ENCODE peak calls at places on chromosome 3, in seven cellular contexts. T, E, R, K, W, M and Y are unnamed samples.

GRCh38 chr3:177883957-177884356 is 652.3 kb upstream of the KCNMB2 start:
- DNase-seq in T (no peak), E (no peak), R (no peak), K (no peak), W (no peak), M (no peak), Y (no peak)

GRCh38 chr3:111749171-111750170 is 109.6 kb upstream of the PHLDB2 start:
- DNase-seq in T (no peak), E (no peak), R (no peak), K (no peak), W (no peak), M (no peak), Y (no peak)

GRCh38 chr3:65901236-65901635 is 137.5 kb downstream of the MAGI1 start:
- DNase-seq in T (no peak), E (no peak), R (no peak), K (no peak), W (no peak), M (no peak), Y (no peak)

GRCh38 chr3:25473246-25473645 is 45.2 kb downstream of the RARB start:
- DNase-seq in T (no peak), E (no peak), R (no peak), K (no peak), W (no peak), M (no peak), Y (no peak)

GRCh38 chr3:7346364-7346763 is 485.4 kb downstream of the GRM7 start:
- DNase-seq in T (no peak), E (no peak), R (no peak), K (no peak), W (no peak), M (no peak), Y (no peak)

GRCh38 chr3:185365281-185366211 is 2.6 kb downstream of the MAP3K13 start:
- DNase-seq in T (no peak), E (no peak), R (no peak), K (no peak), W (no peak), M (no peak), Y (peak; percentile 59)

GRCh38 chr3:64190517-64191515 is 34.5 kb downstream of the PRICKLE2 start:
- DNase-seq in T (peak; percentile 17), E (no peak), R (no peak), K (peak; percentile 70), W (no peak), M (no peak), Y (no peak)

GRCh38 chr3:186493507-186493906 is 50.7 kb downstream of the CRYGS start:
- DNase-seq in T (no peak), E (no peak), R (no peak), K (no peak), W (no peak), M (no peak), Y (no peak)

GRCh38 chr3:186609247-186609868 is 3.5 kb upstream of the AHSG start:
- DNase-seq in T (no peak), E (no peak), R (no peak), K (no peak), W (no peak), M (no peak), Y (peak; percentile 41)

GRCh38 chr3:171342783-171343420 is 117.3 kb downstream of the TNIK start:
- DNase-seq in T (no peak), E (no peak), R (no peak), K (no peak), W (no peak), M (no peak), Y (no peak)

GRCh38 chr3:12990781-12991480 is 82.3 kb downstream of the IQSEC1 start:
- DNase-seq in T (no peak), E (no peak), R (no peak), K (no peak), W (no peak), M (no peak), Y (no peak)

GRCh38 chr3:141393151-141394076 is 25.1 kb downstream of the ZBTB38 start:
- DNase-seq in T (no peak), E (no peak), R (no peak), K (no peak), W (peak; percentile 69), M (no peak), Y (no peak)

GRCh38 chr3:64518496-64518895 is 169.3 kb downstream of the ADAMTS9 start:
- DNase-seq in T (no peak), E (no peak), R (no peak), K (no peak), W (no peak), M (no peak), Y (no peak)

GRCh38 chr3:111538687-111539086 is 3.3 kb upstream of the CD96 start:
- DNase-seq in T (no peak), E (no peak), R (no peak), K (no peak), W (no peak), M (no peak), Y (no peak)

GRCh38 chr3:110178965-110179364 is 841.6 kb upstream of the DPPA4 start:
- DNase-seq in T (no peak), E (no peak), R (no peak), K (no peak), W (no peak), M (no peak), Y (no peak)

GRCh38 chr3:8954938-8955763 is 8.1 kb downstream of the RAD18 start:
- DNase-seq in T (no peak), E (no peak), R (no peak), K (no peak), W (no peak), M (no peak), Y (no peak)

GRCh38 chr3:3005345-3005744 is 104.8 kb downstream of the IL5RA start:
- DNase-seq in T (no peak), E (no peak), R (no peak), K (no peak), W (no peak), M (no peak), Y (no peak)

GRCh38 chr3:109819786-109820185 is 482.4 kb upstream of the DPPA4 start:
- DNase-seq in T (no peak), E (no peak), R (no peak), K (no peak), W (no peak), M (no peak), Y (no peak)

GRCh38 chr3:60304103-60304502 is 947.1 kb downstream of the FHIT start:
- DNase-seq in T (no peak), E (no peak), R (no peak), K (no peak), W (no peak), M (no peak), Y (no peak)

GRCh38 chr3:162764672-162765071 is 1268.1 kb downstream of the OTOL1 start:
- DNase-seq in T (no peak), E (no peak), R (no peak), K (no peak), W (no peak), M (no peak), Y (no peak)

GRCh38 chr3:72255191-72255590 is 470.2 kb upstream of the PROK2 start:
- DNase-seq in T (no peak), E (no peak), R (no peak), K (no peak), W (no peak), M (no peak), Y (peak; percentile 48)

GRCh38 chr3:127469760-127470159 is 120.8 kb downstream of the TPRA1 start:
- DNase-seq in T (no peak), E (no peak), R (peak; percentile 15), K (no peak), W (no peak), M (no peak), Y (no peak)

GRCh38 chr3:184639351-184639750 is 72.5 kb downstream of the MAGEF1 start:
- DNase-seq in T (no peak), E (no peak), R (no peak), K (no peak), W (no peak), M (no peak), Y (no peak)

GRCh38 chr3:156631323-156631722 is 43.1 kb upstream of the TIPARP start:
- DNase-seq in T (no peak), E (no peak), R (no peak), K (no peak), W (no peak), M (no peak), Y (no peak)

GRCh38 chr3:141928626-141929270 is 52.3 kb downstream of the ATP1B3 start:
- DNase-seq in T (no peak), E (no peak), R (no peak), K (no peak), W (no peak), M (no peak), Y (no peak)

GRCh38 chr3:174495928-174496327 is 363.2 kb upstream of the NAALADL2 start:
- DNase-seq in T (no peak), E (no peak), R (no peak), K (no peak), W (no peak), M (no peak), Y (no peak)

GRCh38 chr3:61901986-61902385 is 340.6 kb downstream of the PTPRG start:
- DNase-seq in T (no peak), E (no peak), R (no peak), K (no peak), W (no peak), M (no peak), Y (no peak)
- TF ChIP-seq POLR2A in T (no peak), E (no peak), R (no peak), K (no peak), W (no peak), M (no peak), Y (no peak)

GRCh38 chr3:48413611-48414010 is 16.3 kb downstream of the PLXNB1 start:
- DNase-seq in T (no peak), E (no peak), R (no peak), K (no peak), W (peak; percentile 28), M (no peak), Y (no peak)
- TF ChIP-seq POLR2A in T (no peak), E (no peak), R (no peak), K (no peak), W (no peak), M (no peak), Y (no peak)

GRCh38 chr3:123201557-123202427 is at the start of gene SEC22A:
- DNase-seq in T (peak; percentile 90), E (peak; percentile 94), R (peak; percentile 86), K (peak; percentile 97), W (peak; percentile 95), M (peak; percentile 92), Y (peak; percentile 95)
- TF ChIP-seq POLR2A in T (peak; percentile 71), E (peak; percentile 66), R (peak; percentile 75), K (peak; percentile 23), W (peak; percentile 75), M (no peak), Y (peak; percentile 35)

GRCh38 chr3:11566916-11567315 is 76.8 kb downstream of the VGLL4 start:
- DNase-seq in T (peak; percentile 34), E (no peak), R (peak; percentile 65), K (no peak), W (no peak), M (peak; percentile 21), Y (no peak)

GRCh38 chr3:11567516-11568467 is 75.9 kb downstream of the VGLL4 start:
- DNase-seq in T (peak; percentile 84), E (no peak), R (no peak), K (no peak), W (peak; percentile 40), M (no peak), Y (no peak)

GRCh38 chr3:11570251-11570650 is 73.5 kb downstream of the VGLL4 start:
- DNase-seq in T (no peak), E (no peak), R (no peak), K (no peak), W (peak; percentile 34), M (no peak), Y (no peak)

GRCh38 chr3:11569156-11569741 is 74.5 kb downstream of the VGLL4 start:
- DNase-seq in T (no peak), E (peak; percentile 20), R (no peak), K (no peak), W (peak; percentile 34), M (no peak), Y (no peak)

GRCh38 chr3:11568503-11569155 is 75.1 kb downstream of the VGLL4 start:
- DNase-seq in T (peak; percentile 78), E (peak; percentile 82), R (no peak), K (no peak), W (peak; percentile 77), M (no peak), Y (no peak)
- TF ChIP-seq POLR2A in T (no peak), E (peak; percentile 25), R (no peak), K (no peak), W (no peak), M (no peak), Y (no peak)